ENCODE peak calls at places on chromosomes 6 and 20, in four cellular contexts. C is ureter, J is T47D, O is mucosa of descending colon. V is an unnamed sample.

GRCh38 chr6:148867851-148868250 is 121.0 kb downstream of the UST start:
- DNase-seq in J (no peak), C (no peak), O (no peak), V (no peak)

GRCh38 chr6:132190815-132191175 is 210.5 kb downstream of the MOXD1 start:
- DNase-seq in C (no peak), J (no peak), O (no peak), V (no peak)

GRCh38 chr20:56974499-56975250 is 291.8 kb downstream of the BMP7 start:
- DNase-seq in O (peak), J (peak), C (peak), V (peak)

GRCh38 chr6:7541175-7542064 is at the start of gene DSP:
- DNase-seq in C (peak), J (peak), O (peak), V (peak)

GRCh38 chr6:36235309-36235708 is 34.6 kb upstream of the PNPLA1 start:
- DNase-seq in C (no peak), O (no peak), J (no peak), V (peak)

GRCh38 chr6:3687847-3688246 is 63.7 kb downstream of the PXDC1 start:
- DNase-seq in J (no peak), C (no peak), O (no peak), V (no peak)

GRCh38 chr20:16580127-16580526 is 6.9 kb upstream of the KIF16B start:
- DNase-seq in J (no peak), O (no peak), C (no peak), V (no peak)

GRCh38 chr6:491233-491632 is 99.7 kb downstream of the IRF4 start:
- DNase-seq in J (no peak), C (no peak), O (no peak), V (no peak)

GRCh38 chr6:753486-753885 is 60.5 kb upstream of the EXOC2 start:
- DNase-seq in C (no peak), O (no peak), J (no peak), V (no peak)

GRCh38 chr6:145887969-145888368 is 73.4 kb upstream of the FBXO30 start:
- DNase-seq in O (peak), J (no peak), C (no peak), V (no peak)

GRCh38 chr6:20251525-20251924 is 39.3 kb upstream of the MBOAT1 start:
- DNase-seq in J (no peak), O (no peak), C (no peak), V (no peak)

GRCh38 chr20:35398660-35399144 is 13.1 kb downstream of the UQCC1 start:
- DNase-seq in O (no peak), C (no peak), J (no peak), V (no peak)

GRCh38 chr6:14452567-14453527 is 335.3 kb downstream of the CD83 start:
- DNase-seq in O (no peak), C (no peak), J (no peak), V (no peak)

GRCh38 chr20:52652271-52652670 is 319.9 kb upstream of the TSHZ2 start:
- DNase-seq in J (no peak), O (no peak), C (no peak), V (no peak)

V was measured in stomach.